ENCODE peak calls at places on chromosomes 6 and 20, in seven cellular contexts. V, H, R, C, P, M and A are unnamed samples.

GRCh38 chr6:84877515-84878210 is 113.3 kb upstream of the TBX18 start:
- DNase-seq in V (no peak), H (no peak), R (no peak), C (no peak), P (no peak), M (no peak), A (no peak)

GRCh38 chr20:58981564-58982364 is 708 bp downstream of the NELFCD start:
- DNase-seq in V (peak), H (no peak), R (no peak), C (no peak), P (no peak), M (no peak), A (no peak)

GRCh38 chr6:163710552-163710951 is 296.0 kb downstream of the QKI start:
- DNase-seq in V (no peak), H (no peak), R (no peak), C (peak), P (peak), M (no peak), A (no peak)

GRCh38 chr6:105483492-105483891 is 80.6 kb upstream of the PREP start:
- DNase-seq in V (no peak), H (no peak), R (no peak), C (no peak), P (no peak), M (no peak), A (no peak)

GRCh38 chr20:50388733-50389436 is 121.3 kb upstream of the PTPN1 start:
- DNase-seq in V (no peak), H (no peak), R (no peak), C (no peak), P (no peak), M (no peak), A (no peak)

GRCh38 chr6:37583261-37583660 is 83.6 kb upstream of the CCDC167 start:
- DNase-seq in V (no peak), H (peak), R (no peak), C (no peak), P (no peak), M (no peak), A (no peak)

GRCh38 chr20:44601801-44602204 is 19.4 kb downstream of the PKIG start:
- DNase-seq in V (no peak), H (no peak), R (peak), C (no peak), P (no peak), M (no peak), A (no peak)

GRCh38 chr20:32445539-32446273 is 87.6 kb downstream of the ASXL1 start:
- DNase-seq in V (no peak), H (peak), R (no peak), C (peak), P (no peak), M (peak), A (no peak)

GRCh38 chr6:30900863-30901417 is 7.1 kb upstream of the GTF2H4 start:
- DNase-seq in V (no peak), H (no peak), R (no peak), C (no peak), P (no peak), M (no peak), A (no peak)

GRCh38 chr6:142819603-142820335 is 125.2 kb downstream of the HIVEP2 start:
- DNase-seq in V (peak), H (no peak), R (no peak), C (no peak), P (no peak), M (no peak), A (peak)

GRCh38 chr6:21333715-21334114 is 259.8 kb upstream of the SOX4 start:
- DNase-seq in V (no peak), H (no peak), R (no peak), C (no peak), P (no peak), M (no peak), A (no peak)

GRCh38 chr6:111791415-111791814 is 81.8 kb downstream of the FYN start:
- DNase-seq in V (no peak), H (no peak), R (no peak), C (no peak), P (no peak), M (no peak), A (no peak)

GRCh38 chr6:8166156-8166555 is 63.8 kb upstream of the EEF1E1 start:
- DNase-seq in V (no peak), H (no peak), R (no peak), C (no peak), P (no peak), M (no peak), A (no peak)

GRCh38 chr20:41054463-41055230 is 26.0 kb downstream of the TOP1 start:
- DNase-seq in V (no peak), H (no peak), R (no peak), C (no peak), P (no peak), M (no peak), A (no peak)

GRCh38 chr6:167683028-167683862 is 143.5 kb upstream of the AFDN start:
- DNase-seq in V (no peak), H (peak), R (no peak), C (peak), P (peak), M (no peak), A (no peak)

GRCh38 chr20:47907031-47907670 is 121.9 kb upstream of the SULF2 start:
- DNase-seq in V (no peak), H (no peak), R (no peak), C (no peak), P (no peak), M (no peak), A (no peak)

GRCh38 chr6:17780071-17780470 is 73.3 kb upstream of the NUP153 start:
- DNase-seq in V (no peak), H (no peak), R (no peak), C (peak), P (no peak), M (no peak), A (no peak)

GRCh38 chr20:51311636-51312479 is 230.7 kb downstream of the NFATC2 start:
- DNase-seq in V (no peak), H (no peak), R (no peak), C (peak), P (no peak), M (no peak), A (peak)

GRCh38 chr6:107532707-107533106 is 42.8 kb downstream of the SOBP start:
- DNase-seq in V (no peak), H (no peak), R (no peak), C (no peak), P (peak), M (no peak), A (no peak)

GRCh38 chr20:36917943-36918342 is 33.6 kb downstream of the SAMHD1 start:
- DNase-seq in V (no peak), H (no peak), R (no peak), C (no peak), P (no peak), M (no peak), A (no peak)

GRCh38 chr6:109672827-109673226 is 18.2 kb downstream of the AK9 start:
- DNase-seq in V (no peak), H (no peak), R (no peak), C (no peak), P (no peak), M (no peak), A (no peak)